ENCODE peak calls at places on chromosomes 3 and 15, in five cellular contexts. L, I, H, G and U are unnamed samples.

GRCh38 chr15:48675436-48675835 is 29.9 kb upstream of the FBN1 start:
- DNase-seq in L (no peak), I (no peak), H (no peak), G (no peak), U (no peak)

GRCh38 chr3:67329358-67329757 is 325.1 kb downstream of the SUCLG2 start:
- DNase-seq in L (no peak), I (no peak), H (peak; percentile 45), G (no peak), U (no peak)

GRCh38 chr15:91032919-91033803 is 10.8 kb upstream of the VPS33B start:
- DNase-seq in L (peak; percentile 4), I (peak; percentile 41), H (peak; percentile 79), G (peak; percentile 27), U (peak; percentile 75)

GRCh38 chr3:58667704-58668103 is 1.1 kb upstream of the FAM3D start:
- DNase-seq in L (no peak), I (no peak), H (no peak), G (no peak), U (no peak)

GRCh38 chr15:70344666-70345065 is 246.9 kb upstream of the TLE3 start:
- DNase-seq in L (no peak), I (no peak), H (no peak), G (no peak), U (no peak)

GRCh38 chr15:84747423-84748273 is 744 bp upstream of the ZNF592 start:
- DNase-seq in L (peak; percentile 89), I (peak; percentile 66), H (peak; percentile 75), G (peak; percentile 71), U (peak; percentile 79)

GRCh38 chr15:22930782-22931484 is 49.2 kb downstream of the CYFIP1 start:
- DNase-seq in L (no peak), I (no peak), H (no peak), G (no peak), U (no peak)

GRCh38 chr3:186124618-186125017 is 15.7 kb upstream of the ETV5 start:
- DNase-seq in L (no peak), I (peak; percentile 35), H (no peak), G (no peak), U (no peak)

GRCh38 chr3:195113074-195113473 is 157.9 kb downstream of the XXYLT1 start:
- DNase-seq in L (no peak), I (peak; percentile 16), H (no peak), G (no peak), U (no peak)

GRCh38 chr3:66456711-66457173 is 44.1 kb downstream of the LRIG1 start:
- DNase-seq in L (peak; percentile 46), I (no peak), H (no peak), G (no peak), U (peak; percentile 29)

GRCh38 chr3:33751320-33751719 is 33.3 kb upstream of the CLASP2 start:
- DNase-seq in L (no peak), I (no peak), H (no peak), G (no peak), U (no peak)

GRCh38 chr3:183253961-183254815 is 1.1 kb downstream of the B3GNT5 start:
- DNase-seq in L (no peak), I (no peak), H (peak; percentile 47), G (no peak), U (no peak)

GRCh38 chr15:65049418-65049840 is 4.2 kb downstream of the SLC51B start:
- DNase-seq in L (peak; percentile 63), I (peak; percentile 95), H (peak; percentile 88), G (peak; percentile 72), U (peak; percentile 86)

GRCh38 chr3:12994357-12994606 is 78.9 kb downstream of the IQSEC1 start:
- DNase-seq in L (no peak), I (no peak), H (no peak), G (no peak), U (no peak)

GRCh38 chr15:89364741-89365450 is 30.3 kb upstream of the POLG start:
- DNase-seq in L (no peak), I (no peak), H (no peak), G (no peak), U (no peak)

GRCh38 chr15:36959746-36960145 is 140.6 kb downstream of the MEIS2 start:
- DNase-seq in L (no peak), I (no peak), H (no peak), G (no peak), U (no peak)

GRCh38 chr3:4548356-4548755 is 55.2 kb downstream of the ITPR1 start:
- DNase-seq in L (no peak), I (no peak), H (no peak), G (no peak), U (no peak)

GRCh38 chr3:139378587-139378986 is 10.9 kb downstream of the COPB2 start:
- DNase-seq in L (no peak), I (peak; percentile 35), H (no peak), G (no peak), U (no peak)

GRCh38 chr15:40511093-40511471 is 40.3 kb downstream of the CHST14 start:
- DNase-seq in L (no peak), I (no peak), H (peak; percentile 16), G (no peak), U (peak; percentile 52)

GRCh38 chr3:145022447-145022846 is 1050.8 kb downstream of the DIPK2A start:
- DNase-seq in L (no peak), I (no peak), H (no peak), G (no peak), U (no peak)

GRCh38 chr3:162719684-162720341 is 1223.2 kb downstream of the OTOL1 start:
- DNase-seq in L (no peak), I (peak; percentile 96), H (no peak), G (no peak), U (no peak)

GRCh38 chr3:134576426-134576825 is 74.4 kb downstream of the KY start:
- DNase-seq in L (no peak), I (no peak), H (no peak), G (no peak), U (no peak)

GRCh38 chr3:170848294-170848917 is 21.6 kb downstream of the RPL22L1 start:
- DNase-seq in L (no peak), I (peak; percentile 57), H (no peak), G (peak; percentile 63), U (no peak)

GRCh38 chr15:39595621-39596221 is 14.8 kb downstream of the THBS1 start:
- DNase-seq in L (no peak), I (no peak), H (no peak), G (no peak), U (no peak)